ENCODE peak calls at places on chromosomes 2 and 18, in six cellular contexts. C is ovary; D is gastrocnemius medialis; P is naive thymus-derived CD4-positive, alpha-beta T cell; I is substantia nigra; V is right lobe of liver. B is an unnamed sample.

GRCh38 chr2:237982039-237982725 is 15.4 kb downstream of the UBE2F start:
- DNase-seq in P (no peak), D (no peak), I (no peak), C (no peak), V (no peak), B (no peak)

GRCh38 chr2:195656131-195656858 is 731 bp upstream of the SLC39A10 start:
- DNase-seq in D (no peak), C (no peak), I (no peak), V (no peak), P (no peak), B (no peak)

GRCh38 chr2:181258761-181259160 is 198.4 kb upstream of the ITGA4 start:
- DNase-seq in P (no peak), C (no peak), V (no peak), D (no peak), I (no peak), B (no peak)

GRCh38 chr18:45998244-45998643 is 31.1 kb upstream of the EPG5 start:
- DNase-seq in I (no peak), C (no peak), P (peak), V (no peak), D (no peak), B (no peak)

GRCh38 chr2:1744151-1744445 is 217 bp downstream of the PXDN start:
- DNase-seq in V (no peak), P (no peak), C (peak), I (no peak), D (no peak), B (no peak)

GRCh38 chr18:54777118-54777791 is 51.0 kb upstream of the RAB27B start:
- DNase-seq in V (no peak), D (no peak), I (no peak), P (no peak), C (no peak), B (no peak)

GRCh38 chr2:898319-898718 is 52.3 kb upstream of the SNTG2 start:
- DNase-seq in P (no peak), V (no peak), D (no peak), C (no peak), I (no peak), B (no peak)

GRCh38 chr2:145412155-145412554 is 892.2 kb upstream of the ZEB2 start:
- DNase-seq in V (no peak), D (no peak), I (no peak), P (no peak), C (no peak), B (no peak)

GRCh38 chr18:46073474-46074331 is 1.6 kb upstream of the PSTPIP2 start:
- DNase-seq in C (peak), D (no peak), V (no peak), P (peak), I (no peak), B (no peak)

GRCh38 chr2:196487426-196487825 is 152.1 kb upstream of the CCDC150 start:
- DNase-seq in V (no peak), D (no peak), P (no peak), I (no peak), C (no peak), B (no peak)

GRCh38 chr18:42131044-42131939 is 176.3 kb downstream of the PIK3C3 start:
- DNase-seq in C (no peak), V (no peak), P (no peak), I (no peak), D (no peak), B (no peak)

GRCh38 chr2:10434885-10435419 is 13.2 kb downstream of the ODC1 start:
- DNase-seq in P (peak), I (peak), V (peak), C (peak), D (peak), B (peak)

GRCh38 chr18:12076424-12077140 is 17.1 kb upstream of the ANKRD62 start:
- DNase-seq in P (no peak), V (no peak), D (no peak), I (no peak), C (no peak), B (no peak)

GRCh38 chr18:24928479-24928878 is 423.5 kb downstream of the ZNF521 start:
- DNase-seq in C (no peak), I (no peak), V (no peak), D (no peak), P (no peak), B (no peak)

GRCh38 chr2:105290981-105291660 is 38.4 kb downstream of the TGFBRAP1 start:
- DNase-seq in D (no peak), P (no peak), C (no peak), V (no peak), I (no peak), B (no peak)

GRCh38 chr2:136116111-136116812 is 1.7 kb downstream of the CXCR4 start:
- DNase-seq in V (peak), P (peak), C (no peak), I (no peak), D (no peak), B (no peak)

GRCh38 chr2:227939271-227940027 is 68.0 kb downstream of the DAW1 start:
- DNase-seq in P (no peak), I (no peak), V (no peak), C (no peak), D (no peak), B (no peak)

GRCh38 chr2:10224734-10225133 is 78.0 kb upstream of the HPCAL1 start:
- DNase-seq in D (no peak), V (no peak), I (no peak), C (no peak), P (no peak), B (no peak)

GRCh38 chr18:8478166-8478967 is 130.9 kb upstream of the RAB12 start:
- DNase-seq in V (peak), C (peak), P (no peak), D (peak), I (peak), B (peak)

GRCh38 chr2:238105506-238106338 is 5.6 kb downstream of the ESPNL start:
- DNase-seq in V (no peak), I (no peak), D (no peak), C (peak), P (no peak), B (no peak)

GRCh38 chr2:170843656-170844055 is 27.0 kb downstream of the GAD1 start:
- DNase-seq in I (no peak), V (no peak), D (no peak), P (no peak), C (no peak), B (no peak)

GRCh38 chr2:137333386-137333972 is 568.1 kb downstream of the THSD7B start:
- DNase-seq in I (no peak), V (no peak), D (no peak), C (no peak), P (no peak), B (no peak)

GRCh38 chr18:21053127-21053526 is 58.5 kb downstream of the ROCK1 start:
- DNase-seq in D (no peak), I (no peak), P (no peak), C (no peak), V (no peak), B (no peak)

GRCh38 chr18:57833441-57834101 is 30.5 kb upstream of the ATP8B1 start:
- DNase-seq in P (no peak), V (no peak), D (no peak), I (no peak), C (no peak), B (no peak)

GRCh38 chr2:17086990-17087389 is 421.4 kb upstream of the CYRIA start:
- DNase-seq in P (no peak), D (no peak), C (no peak), V (no peak), I (no peak), B (no peak)

GRCh38 chr2:170047331-170048065 is 130.4 kb upstream of the MYO3B start:
- DNase-seq in D (no peak), I (no peak), V (no peak), P (no peak), C (no peak), B (no peak)

GRCh38 chr2:215751200-215751910 is 262.0 kb downstream of the MREG start:
- DNase-seq in D (no peak), V (no peak), C (no peak), I (no peak), P (no peak), B (no peak)

GRCh38 chr18:48545690-48546365 is 7.0 kb downstream of the CTIF start:
- DNase-seq in D (peak), C (peak), P (no peak), I (peak), V (peak), B (peak)

GRCh38 chr2:98868548-98869271 is 67.3 kb downstream of the CRACDL start:
- DNase-seq in D (no peak), V (no peak), I (no peak), C (no peak), P (no peak), B (no peak)

GRCh38 chr2:144516981-144517824 is 2.7 kb downstream of the ZEB2 start:
- DNase-seq in D (peak), I (peak), C (peak), P (no peak), V (peak), B (peak)

GRCh38 chr2:200353125-200353524 is 46.6 kb downstream of the SPATS2L start:
- DNase-seq in D (no peak), P (no peak), I (no peak), V (no peak), C (no peak), B (no peak)

GRCh38 chr2:212173771-212174510 is 364.7 kb downstream of the ERBB4 start:
- DNase-seq in V (no peak), D (no peak), P (no peak), I (no peak), C (no peak), B (no peak)

GRCh38 chr18:51151185-51151567 is 46.3 kb downstream of the MEX3C start:
- DNase-seq in V (no peak), D (no peak), P (no peak), I (no peak), C (no peak), B (no peak)

GRCh38 chr2:101016-101415 is 54.7 kb upstream of the FAM110C start:
- DNase-seq in V (no peak), D (no peak), C (no peak), P (no peak), I (no peak), B (no peak)

GRCh38 chr18:10526211-10526949 is 553 bp downstream of the NAPG start:
- DNase-seq in V (peak), P (peak), I (no peak), D (peak), C (peak), B (peak)

GRCh38 chr2:117832905-117833613 is 18.6 kb downstream of the DDX18 start:
- DNase-seq in V (no peak), C (peak), D (no peak), P (no peak), I (no peak), B (no peak)

GRCh38 chr2:233082934-233083755 is 23.0 kb downstream of the INPP5D start:
- DNase-seq in P (no peak), C (no peak), D (no peak), V (no peak), I (no peak), B (no peak)

GRCh38 chr18:49899647-49900330 is 86.5 kb upstream of the ACAA2 start:
- DNase-seq in P (no peak), V (no peak), D (no peak), C (no peak), I (no peak), B (no peak)

GRCh38 chr2:68769586-68770270 is 35.1 kb downstream of the ARHGAP25 start:
- DNase-seq in P (no peak), V (no peak), I (no peak), D (no peak), C (no peak), B (no peak)

GRCh38 chr2:223943135-223943534 is 2.0 kb downstream of the WDFY1 start:
- DNase-seq in C (no peak), V (no peak), D (no peak), P (no peak), I (no peak), B (no peak)
- H3K27ac ChIP-seq in C (no peak), V (no peak), D (peak), P (no peak), I (no peak), B (no peak)

DNA sequence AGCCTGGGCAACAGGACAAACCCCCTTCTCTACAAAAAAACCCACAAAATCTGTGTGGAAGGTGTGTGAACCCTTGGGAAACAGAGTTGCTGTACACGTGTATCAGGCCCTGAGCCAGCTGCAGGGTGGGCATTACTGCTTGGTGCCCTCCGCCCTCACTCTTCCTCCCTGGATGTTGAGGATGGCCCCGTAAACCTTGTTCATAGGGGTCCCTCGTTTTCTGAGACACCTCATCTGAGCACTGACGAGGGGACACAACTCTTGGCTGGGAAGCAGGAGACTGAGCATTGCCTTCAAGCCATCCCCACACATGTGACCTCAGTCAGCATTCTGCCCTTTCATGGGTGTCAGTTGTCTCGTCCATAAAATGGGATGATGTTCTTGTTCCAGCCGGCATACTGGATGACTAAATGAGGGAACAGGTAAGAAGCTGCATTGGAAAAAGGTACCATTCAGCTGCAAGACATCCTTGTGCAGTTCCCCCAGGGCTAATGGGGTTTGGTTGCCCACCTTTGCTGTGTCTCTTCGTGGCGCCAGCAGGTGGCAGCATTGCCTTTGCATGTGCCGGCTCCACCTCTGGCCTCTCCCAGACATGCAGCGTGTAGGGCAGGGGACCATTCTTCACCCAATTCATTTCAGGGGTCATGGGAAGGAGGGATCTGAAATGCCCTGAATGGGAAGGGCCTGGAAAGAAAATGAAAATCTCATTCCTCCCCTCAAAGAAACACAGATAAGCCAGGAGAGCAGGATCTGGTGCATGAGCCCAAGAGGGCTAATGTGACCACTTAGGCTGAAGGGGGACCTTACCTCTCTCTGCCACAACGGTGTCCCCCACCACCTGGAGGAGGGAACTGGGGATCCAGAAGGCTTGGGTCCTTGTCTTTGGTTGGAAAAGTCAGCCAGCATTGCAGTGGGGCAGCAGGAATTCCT is 36.4 kb upstream of the HAAO start:
- DNase-seq in I (peak), C (peak), P (peak), D (peak), V (peak), B (peak)
- H3K27ac ChIP-seq in I (no peak), C (no peak), P (no peak), D (no peak), V (no peak), B (no peak)

DNA sequence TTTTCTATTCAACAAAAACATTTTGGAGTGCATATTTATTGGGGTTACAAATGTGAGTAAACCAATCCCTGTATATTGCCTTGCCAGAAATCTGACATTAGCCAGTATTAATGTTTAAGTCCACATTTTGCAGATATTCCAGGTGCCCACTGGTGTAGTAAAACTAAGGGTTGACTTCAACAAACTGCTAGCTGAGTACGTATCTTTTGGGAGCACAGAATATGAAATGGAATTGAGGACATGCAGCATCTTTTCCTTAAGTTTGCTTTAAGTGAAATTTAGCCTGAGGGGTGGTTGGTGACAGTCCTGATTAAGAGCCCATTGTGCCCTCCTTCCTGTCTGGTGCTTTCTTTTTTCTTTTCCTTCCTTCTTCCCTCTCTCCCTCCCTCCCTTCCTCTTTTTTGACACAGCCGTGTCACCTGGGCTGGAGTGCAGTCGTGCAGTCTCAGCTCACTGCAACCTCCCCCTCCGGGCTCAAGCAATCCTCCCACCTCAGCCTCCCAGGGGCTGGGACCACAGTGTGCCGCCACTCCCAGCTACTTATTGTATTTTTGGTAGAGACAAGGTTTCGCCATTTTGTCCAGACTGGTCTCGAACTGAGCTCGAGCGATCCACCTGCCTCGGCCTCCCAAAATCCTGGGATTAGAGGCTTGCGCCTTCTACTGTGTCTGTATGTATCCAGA is 1.6 kb downstream of the NUP35 start:
- DNase-seq in P (no peak), C (no peak), D (no peak), V (no peak), I (no peak), B (no peak)
- H3K27ac ChIP-seq in P (no peak), C (no peak), D (no peak), V (no peak), I (no peak), B (no peak)

GRCh38 chr2:127679680-127680361 is 4.5 kb upstream of the LIMS2 start:
- DNase-seq in I (no peak), P (no peak), V (no peak), C (no peak), D (no peak), B (no peak)
- H3K27ac ChIP-seq in I (no peak), P (no peak), V (no peak), C (no peak), D (no peak), B (no peak)

GRCh38 chr18:5895886-5896740 is 791 bp upstream of the TMEM200C start:
- DNase-seq in V (peak), I (peak), D (no peak), C (peak), P (no peak), B (peak)
- H3K27ac ChIP-seq in V (peak), I (peak), D (no peak), C (no peak), P (no peak), B (peak)

DNA sequence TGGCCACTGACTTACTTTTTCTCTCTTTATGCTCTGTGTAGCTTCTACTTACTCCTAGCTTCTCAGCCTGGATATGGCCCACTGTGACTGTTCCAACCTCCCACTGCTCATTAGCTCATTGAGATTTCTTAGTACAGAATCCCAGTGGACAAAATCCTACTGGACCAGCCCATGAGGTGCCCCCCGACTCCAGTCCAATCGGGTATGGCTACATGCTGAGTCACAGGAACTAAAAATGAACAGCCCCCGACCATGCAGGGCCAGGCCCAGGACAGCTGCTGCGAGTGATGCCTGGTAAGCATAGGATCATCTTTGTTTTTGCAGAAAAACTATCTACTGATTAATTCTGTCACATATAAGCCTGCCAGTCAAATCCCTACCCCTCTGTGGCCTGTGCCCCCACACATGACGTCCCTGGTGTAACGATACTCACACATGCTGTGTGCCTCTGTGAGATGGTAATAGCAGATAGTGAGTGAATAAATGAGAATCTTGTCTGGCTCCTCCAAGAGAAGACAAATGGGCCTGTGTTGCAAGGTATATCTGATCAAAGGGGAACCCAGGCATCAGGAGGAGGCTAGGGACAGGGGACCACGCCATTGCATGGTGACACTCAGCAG is 85.9 kb upstream of the KLF7 start:
- DNase-seq in I (no peak), C (no peak), D (no peak), P (no peak), V (no peak), B (no peak)
- H3K27ac ChIP-seq in I (peak), C (no peak), D (no peak), P (no peak), V (no peak), B (no peak)

GRCh38 chr2:8277921-8278571 is 403.8 kb upstream of the ID2 start:
- DNase-seq in C (no peak), V (no peak), I (no peak), P (no peak), D (no peak), B (no peak)

GRCh38 chr2:8278709-8279354 is 403.0 kb upstream of the ID2 start:
- DNase-seq in P (no peak), V (no peak), C (no peak), D (no peak), I (no peak), B (peak)

GRCh38 chr2:8281234-8281633 is 400.6 kb upstream of the ID2 start:
- DNase-seq in I (no peak), D (no peak), C (no peak), V (no peak), P (no peak), B (no peak)

GRCh38 chr2:8281950-8282857 is 399.7 kb upstream of the ID2 start:
- DNase-seq in V (no peak), D (no peak), I (no peak), C (no peak), P (no peak), B (no peak)

DNA sequence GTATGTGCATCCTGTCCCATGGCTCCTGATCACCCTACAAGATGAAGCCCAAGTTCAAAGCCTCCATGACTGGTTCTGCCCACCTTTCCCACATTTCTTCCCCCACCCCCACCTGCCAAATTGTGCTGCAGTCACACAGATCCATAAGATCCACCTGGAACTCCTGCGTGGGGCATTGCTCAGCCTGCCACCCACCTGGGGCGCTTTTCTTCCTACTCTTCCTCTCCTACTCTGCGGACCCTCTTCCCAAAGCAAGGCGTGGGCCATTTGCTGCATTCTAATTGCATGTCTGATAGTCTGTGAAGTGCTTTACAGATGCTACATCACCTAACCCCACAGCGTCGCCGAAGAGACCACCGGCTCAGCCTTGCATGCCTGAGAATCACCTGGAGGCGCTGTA is 402.4 kb upstream of the ID2 start:
- DNase-seq in I (no peak), P (no peak), D (no peak), C (no peak), V (no peak), B (no peak)
- H3K27ac ChIP-seq in I (no peak), P (no peak), D (no peak), C (no peak), V (no peak), B (peak)